ENCODE peak calls at places on chromosome 18, in six cellular contexts. U is dorsolateral prefrontal cortex, Y is heart left ventricle, A is spleen, L is IMR-90, H is PC-9. N is an unnamed sample.

GRCh38 chr18:38262666-38263065 is 697.1 kb upstream of the CELF4 start:
- DNase-seq in A (no peak), H (no peak), Y (no peak), L (no peak), U (peak; percentile 62), N (no peak)

GRCh38 chr18:49585781-49586663 is 24.2 kb downstream of the LIPG start:
- DNase-seq in L (no peak), Y (no peak), A (no peak), H (no peak), U (peak; percentile 21), N (no peak)

GRCh38 chr18:7728297-7728696 is 161.2 kb downstream of the PTPRM start:
- DNase-seq in A (no peak), U (no peak), L (no peak), Y (no peak), H (no peak), N (no peak)

GRCh38 chr18:58768293-58768974 is 96.2 kb upstream of the ZNF532 start:
- DNase-seq in Y (peak; percentile 89), U (peak; percentile 84), A (peak; percentile 93), H (peak; percentile 69), L (peak; percentile 48), N (no peak)

GRCh38 chr18:63395503-63395902 is 26.8 kb downstream of the VPS4B start:
- DNase-seq in U (no peak), A (no peak), Y (no peak), L (no peak), H (no peak), N (no peak)

GRCh38 chr18:58915006-58915799 is 50.5 kb downstream of the ZNF532 start:
- DNase-seq in L (no peak), H (no peak), U (no peak), A (no peak), Y (no peak), N (no peak)

GRCh38 chr18:23723121-23723520 is 33.9 kb downstream of the LAMA3 start:
- DNase-seq in Y (no peak), H (no peak), A (no peak), L (peak; percentile 69), U (no peak), N (no peak)

GRCh38 chr18:35501369-35501768 is 3.6 kb upstream of the INO80C start:
- DNase-seq in Y (no peak), A (no peak), L (no peak), U (no peak), H (no peak), N (no peak)

GRCh38 chr18:59571953-59572352 is 125.3 kb downstream of the CCBE1 start:
- DNase-seq in U (no peak), A (no peak), L (no peak), H (no peak), Y (no peak), N (no peak)

GRCh38 chr18:75407468-75408437 is 19.8 kb downstream of the SMIM21 start:
- DNase-seq in A (no peak), H (no peak), Y (no peak), L (peak; percentile 38), U (no peak), N (no peak)

GRCh38 chr18:37380546-37381110 is 185.0 kb downstream of the CELF4 start:
- DNase-seq in L (no peak), U (no peak), A (no peak), H (no peak), Y (no peak), N (no peak)

GRCh38 chr18:55195863-55196262 is 236.6 kb upstream of the CCDC68 start:
- DNase-seq in U (no peak), A (no peak), L (no peak), Y (no peak), H (no peak), N (no peak)

GRCh38 chr18:63366270-63366990 is 576 bp downstream of the KDSR start:
- DNase-seq in A (peak; percentile 87), Y (peak; percentile 69), L (peak; percentile 69), H (peak; percentile 43), U (peak; percentile 62), N (peak; percentile 17)

GRCh38 chr18:57864615-57865121 is 61.6 kb upstream of the ATP8B1 start:
- DNase-seq in A (no peak), H (no peak), Y (no peak), U (no peak), L (no peak), N (no peak)

GRCh38 chr18:41396861-41397260 is 558.2 kb upstream of the PIK3C3 start:
- DNase-seq in U (no peak), H (no peak), L (peak; percentile 1), A (no peak), Y (no peak), N (no peak)

GRCh38 chr18:13517369-13517768 is 209.0 kb downstream of the FAM210A start:
- DNase-seq in Y (no peak), U (no peak), H (no peak), L (no peak), A (no peak), N (no peak)

GRCh38 chr18:27887711-27888495 is 289.0 kb downstream of the CDH2 start:
- DNase-seq in U (no peak), H (no peak), L (peak; percentile 6), Y (no peak), A (no peak), N (no peak)

GRCh38 chr18:666177-666576 is 8.7 kb downstream of the TYMS start:
- DNase-seq in L (no peak), Y (no peak), A (no peak), U (no peak), H (no peak), N (no peak)

GRCh38 chr18:41809652-41810051 is 145.4 kb upstream of the PIK3C3 start:
- DNase-seq in A (no peak), L (no peak), Y (no peak), H (no peak), U (no peak), N (no peak)

GRCh38 chr18:31943895-31944816 is 1.2 kb upstream of the TRAPPC8 start:
- DNase-seq in L (no peak), Y (no peak), A (no peak), U (no peak), H (no peak), N (no peak)

GRCh38 chr18:57077786-57078552 is 68.9 kb upstream of the BOD1L2 start:
- DNase-seq in A (peak; percentile 80), U (no peak), H (no peak), Y (no peak), L (no peak), N (no peak)

GRCh38 chr18:43826215-43826614 is 548.9 kb upstream of the SYT4 start:
- DNase-seq in A (no peak), Y (no peak), L (no peak), U (no peak), H (no peak), N (no peak)

GRCh38 chr18:48825101-48825745 is 125.5 kb downstream of the SMAD7 start:
- DNase-seq in A (peak; percentile 55), U (peak; percentile 2), H (no peak), Y (no peak), L (peak; percentile 54), N (no peak)

GRCh38 chr18:5456577-5457466 is 87.0 kb downstream of the EPB41L3 start:
- DNase-seq in L (peak; percentile 62), A (no peak), U (peak; percentile 57), Y (peak; percentile 57), H (no peak), N (no peak)

DNA sequence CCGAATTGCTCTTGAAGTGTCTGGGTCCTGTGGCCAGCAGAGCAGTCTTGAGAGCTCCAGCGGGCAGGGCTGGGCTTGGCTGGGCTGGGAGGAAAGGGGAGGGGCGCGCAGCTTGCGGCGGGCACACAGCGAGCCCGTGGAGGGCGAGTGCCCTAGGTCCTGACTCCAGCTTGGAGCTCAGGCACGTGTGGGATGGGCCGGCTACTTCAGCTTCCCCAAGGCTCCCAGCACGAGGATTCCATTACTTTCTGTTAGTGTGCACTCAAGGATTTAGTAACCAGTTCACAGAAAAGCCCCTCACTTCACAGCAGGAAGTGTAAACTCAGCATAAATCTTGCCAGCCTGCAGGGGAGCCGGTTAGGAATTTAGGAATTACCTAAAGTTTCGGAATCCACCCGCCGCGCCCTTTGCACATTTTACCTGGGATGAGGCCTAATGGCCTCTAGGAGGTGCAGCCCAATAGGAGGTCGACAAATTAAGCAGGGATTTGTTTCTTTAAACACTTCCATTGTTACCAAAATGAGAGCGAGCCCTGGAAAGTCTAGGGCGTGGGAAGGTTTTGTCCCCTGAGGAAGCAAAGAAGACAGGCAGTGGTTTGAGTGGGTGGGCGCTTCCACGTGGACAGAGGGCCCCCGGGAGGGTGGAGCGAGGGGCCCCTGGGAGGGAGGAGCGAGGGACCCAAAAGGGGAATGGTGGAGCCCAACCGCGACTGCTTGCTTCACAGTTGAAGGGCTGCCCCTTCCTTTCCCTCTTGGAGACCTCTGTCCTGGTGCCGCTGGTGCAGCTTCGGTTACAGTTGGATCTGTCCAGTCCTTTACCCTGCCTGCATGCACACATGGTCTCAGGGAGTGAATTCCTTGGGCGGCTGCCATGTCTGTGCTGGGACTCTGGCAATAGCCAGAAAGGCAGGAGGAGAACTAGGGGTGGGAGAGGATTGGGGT is 93.3 kb downstream of the CTAGE1 start:
- DNase-seq in U (no peak), Y (peak; percentile 83), H (no peak), L (no peak), A (peak; percentile 82), N (no peak)
- TF ChIP-seq CTCF in U (no peak), Y (peak; percentile 46), H (no peak), L (no peak), A (no peak), N (peak; percentile 4)

GRCh38 chr18:76616373-76616772 is 121.3 kb upstream of the ZNF516 start:
- DNase-seq in L (no peak), H (no peak), Y (no peak), A (no peak), U (no peak), N (no peak)

GRCh38 chr18:76618721-76619120 is 123.7 kb upstream of the ZNF516 start:
- DNase-seq in L (no peak), H (no peak), A (no peak), Y (no peak), U (no peak), N (no peak)

GRCh38 chr18:76621782-76622495 is 126.9 kb upstream of the ZNF516 start:
- DNase-seq in Y (no peak), U (no peak), H (no peak), L (peak; percentile 62), A (no peak), N (no peak)

GRCh38 chr18:76621184-76621583 is 126.1 kb upstream of the ZNF516 start:
- DNase-seq in H (no peak), L (peak; percentile 38), U (no peak), A (no peak), Y (no peak), N (no peak)

GRCh38 chr18:76619342-76620315 is 124.6 kb upstream of the ZNF516 start:
- DNase-seq in H (no peak), A (peak; percentile 82), L (peak; percentile 58), U (no peak), Y (peak; percentile 81), N (no peak)
- H3K4me3 ChIP-seq in H (no peak overlapping the region), A (no peak overlapping the region), L (peak overlapping the region; percentile 5), U (peak overlapping the region; percentile 59), Y (peak overlapping the region; percentile 48), N (no peak overlapping the region)

DNA sequence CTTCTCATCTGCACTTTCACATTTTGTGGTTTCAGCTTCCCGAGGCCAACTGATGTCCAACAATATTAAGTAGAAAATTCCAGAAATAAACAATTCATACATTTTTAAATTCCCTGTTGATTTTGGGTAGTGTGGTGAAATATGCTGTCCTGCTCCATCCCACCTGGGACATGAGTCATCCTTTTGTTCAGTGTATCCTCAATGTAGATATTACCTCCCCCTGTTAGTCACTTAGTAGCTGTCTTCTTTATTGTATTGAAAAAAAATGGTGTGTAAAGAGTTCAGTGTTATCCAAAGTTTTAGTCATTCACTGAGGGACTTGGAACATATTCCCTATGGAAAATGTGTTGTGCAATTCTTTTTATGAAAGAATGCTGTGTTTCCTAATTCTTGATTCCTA is 348.1 kb downstream of the SOCS6 start:
- DNase-seq in Y (no peak), A (no peak), H (no peak), U (no peak), L (no peak), N (no peak)
- TF ChIP-seq CTCF in Y (no peak), A (no peak), H (no peak), U (no peak), L (no peak), N (no peak)

GRCh38 chr18:33854827-33855139 is 276.8 kb downstream of the ASXL3 start:
- DNase-seq in H (no peak), A (no peak), Y (no peak), L (no peak), U (no peak), N (no peak)
- H3K4me3 ChIP-seq in H (no peak overlapping the region), A (no peak overlapping the region), Y (no peak overlapping the region), L (no peak overlapping the region), U (no peak overlapping the region), N (no peak overlapping the region)

N was measured in LNCaP clone FGC.